ENCODE peak calls at places on chromosomes 6 and 20, in five cellular contexts. U is SW 1271, J is GM12864, L is NCI-H1048, D is GDM1. G is an unnamed sample.

GRCh38 chr20:62925420-62926228 is 681 bp downstream of the DIDO1 start:
- DNase-seq in U (peak; percentile 73), J (no peak), L (no peak), D (no peak), G (peak; percentile 25)

GRCh38 chr20:46894971-46895905 is 595 bp downstream of the EYA2 start:
- DNase-seq in U (no peak), J (no peak), L (no peak), D (no peak), G (peak; percentile 15)

GRCh38 chr6:84119277-84119676 is 85.7 kb downstream of the MRAP2 start:
- DNase-seq in U (peak; percentile 4), J (no peak), L (no peak), D (no peak), G (no peak)

GRCh38 chr6:44676826-44677433 is 289.4 kb downstream of the CDC5L start:
- DNase-seq in U (no peak), J (no peak), L (no peak), D (no peak), G (no peak)

GRCh38 chr6:41687501-41688175 is 47.8 kb downstream of the TFEB start:
- DNase-seq in U (no peak), J (no peak), L (no peak), D (no peak), G (no peak)

GRCh38 chr6:3623451-3624267 is 127.9 kb downstream of the PXDC1 start:
- DNase-seq in U (no peak), J (no peak), L (no peak), D (no peak), G (no peak)

GRCh38 chr20:19907326-19908056 is 109.7 kb upstream of the NAA20 start:
- DNase-seq in U (no peak), J (no peak), L (no peak), D (no peak), G (no peak)

GRCh38 chr6:126880926-126881325 is 237.5 kb upstream of the RSPO3 start:
- DNase-seq in U (no peak), J (no peak), L (no peak), D (no peak), G (no peak)

GRCh38 chr6:168884646-168885086 is 369.0 kb downstream of the THBS2 start:
- DNase-seq in U (peak; percentile 46), J (no peak), L (peak; percentile 30), D (peak; percentile 47), G (peak; percentile 86)

GRCh38 chr6:28142446-28142845 is 763 bp downstream of the ZKSCAN8 start:
- DNase-seq in U (no peak), J (no peak), L (no peak), D (no peak), G (no peak)

GRCh38 chr6:108661430-108661829 is 100.7 kb downstream of the FOXO3 start:
- DNase-seq in U (no peak), J (no peak), L (no peak), D (no peak), G (no peak)

G was measured in neural crest cell.